ENCODE peak calls at places on chromosomes 11 and 22, in nine cellular contexts. One of them, this sample, is unnamed.

GRCh38 chr11:46676436-46677158 is 23.8 kb downstream of the ARHGAP1 start:
- DNase-seq in aorta: peak; percentile 67
- DNase-seq in PC-3: no peak
- DNase-seq in brain microvascular endothelial cell: no peak
- DNase-seq in mesendoderm: no peak
- DNase-seq in GM23248: no peak
- DNase-seq in breast epithelium: no peak
- DNase-seq in spleen: peak; percentile 85
- DNase-seq in fibroblast of lung: no peak
- DNase-seq in this sample: no peak

GRCh38 chr11:70567680-70568503 is 169.6 kb downstream of the CTTN start:
- DNase-seq in aorta: peak; percentile 67
- DNase-seq in PC-3: no peak
- DNase-seq in brain microvascular endothelial cell: peak; percentile 22
- DNase-seq in mesendoderm: peak; percentile 68
- DNase-seq in GM23248: peak; percentile 77
- DNase-seq in breast epithelium: peak; percentile 29
- DNase-seq in spleen: peak; percentile 68
- DNase-seq in fibroblast of lung: peak; percentile 21
- DNase-seq in this sample: peak; percentile 67

GRCh38 chr22:27558658-27559371 is 242.7 kb downstream of the MN1 start:
- DNase-seq in aorta: no peak
- DNase-seq in PC-3: no peak
- DNase-seq in brain microvascular endothelial cell: no peak
- DNase-seq in mesendoderm: no peak
- DNase-seq in GM23248: no peak
- DNase-seq in breast epithelium: no peak
- DNase-seq in spleen: no peak
- DNase-seq in fibroblast of lung: no peak
- DNase-seq in this sample: no peak

GRCh38 chr22:47793304-47794101 is 1031.1 kb downstream of the TBC1D22A start:
- DNase-seq in aorta: no peak
- DNase-seq in PC-3: no peak
- DNase-seq in brain microvascular endothelial cell: no peak
- DNase-seq in mesendoderm: no peak
- DNase-seq in GM23248: no peak
- DNase-seq in breast epithelium: no peak
- DNase-seq in spleen: peak; percentile 53
- DNase-seq in fibroblast of lung: no peak
- DNase-seq in this sample: no peak

GRCh38 chr11:34238966-34239365 is 118.8 kb downstream of the ABTB2 start:
- DNase-seq in aorta: no peak
- DNase-seq in PC-3: no peak
- DNase-seq in brain microvascular endothelial cell: no peak
- DNase-seq in mesendoderm: peak; percentile 91
- DNase-seq in GM23248: no peak
- DNase-seq in breast epithelium: no peak
- DNase-seq in spleen: no peak
- DNase-seq in fibroblast of lung: no peak
- DNase-seq in this sample: no peak

GRCh38 chr22:31947296-31947695 is 3.0 kb downstream of the YWHAH start:
- DNase-seq in aorta: no peak
- DNase-seq in PC-3: no peak
- DNase-seq in brain microvascular endothelial cell: no peak
- DNase-seq in mesendoderm: peak; percentile 43
- DNase-seq in GM23248: no peak
- DNase-seq in breast epithelium: no peak
- DNase-seq in spleen: no peak
- DNase-seq in fibroblast of lung: no peak
- DNase-seq in this sample: no peak

GRCh38 chr11:60831501-60832079 is 10.3 kb upstream of the CCDC86 start:
- DNase-seq in aorta: no peak
- DNase-seq in PC-3: peak; percentile 94
- DNase-seq in brain microvascular endothelial cell: no peak
- DNase-seq in mesendoderm: no peak
- DNase-seq in GM23248: peak; percentile 56
- DNase-seq in breast epithelium: no peak
- DNase-seq in spleen: no peak
- DNase-seq in fibroblast of lung: peak; percentile 32
- DNase-seq in this sample: no peak

GRCh38 chr11:78905756-78906155 is 331.1 kb upstream of the NARS2 start:
- DNase-seq in aorta: no peak
- DNase-seq in PC-3: no peak
- DNase-seq in brain microvascular endothelial cell: no peak
- DNase-seq in mesendoderm: no peak
- DNase-seq in GM23248: no peak
- DNase-seq in breast epithelium: no peak
- DNase-seq in spleen: no peak
- DNase-seq in fibroblast of lung: no peak
- DNase-seq in this sample: no peak

GRCh38 chr11:125173556-125173955 is 9.0 kb downstream of the PKNOX2 start:
- DNase-seq in aorta: no peak
- DNase-seq in PC-3: no peak
- DNase-seq in brain microvascular endothelial cell: no peak
- DNase-seq in mesendoderm: no peak
- DNase-seq in GM23248: no peak
- DNase-seq in breast epithelium: no peak
- DNase-seq in spleen: peak; percentile 41
- DNase-seq in fibroblast of lung: no peak
- DNase-seq in this sample: no peak

GRCh38 chr11:72665911-72666472 is 8.2 kb downstream of the PDE2A start:
- DNase-seq in aorta: no peak
- DNase-seq in PC-3: no peak
- DNase-seq in brain microvascular endothelial cell: no peak
- DNase-seq in mesendoderm: peak; percentile 83
- DNase-seq in GM23248: no peak
- DNase-seq in breast epithelium: no peak
- DNase-seq in spleen: no peak
- DNase-seq in fibroblast of lung: no peak
- DNase-seq in this sample: no peak
- H3K27me3 ChIP-seq in aorta: no peaks in the 10 kb centered on the region
- H3K27me3 ChIP-seq in PC-3: peaks cover 16% of the 10 kb centered on the region
- H3K27me3 ChIP-seq in brain microvascular endothelial cell: peaks cover 9% of the 10 kb centered on the region
- H3K27me3 ChIP-seq in mesendoderm: no peaks in the 10 kb centered on the region
- H3K27me3 ChIP-seq in GM23248: peaks cover 28% of the 10 kb centered on the region
- H3K27me3 ChIP-seq in breast epithelium: no peaks in the 10 kb centered on the region
- H3K27me3 ChIP-seq in spleen: peaks cover 67% of the 10 kb centered on the region
- H3K27me3 ChIP-seq in fibroblast of lung: peaks cover 16% of the 10 kb centered on the region
- H3K27me3 ChIP-seq in this sample: no peaks in the 10 kb centered on the region

DNA sequence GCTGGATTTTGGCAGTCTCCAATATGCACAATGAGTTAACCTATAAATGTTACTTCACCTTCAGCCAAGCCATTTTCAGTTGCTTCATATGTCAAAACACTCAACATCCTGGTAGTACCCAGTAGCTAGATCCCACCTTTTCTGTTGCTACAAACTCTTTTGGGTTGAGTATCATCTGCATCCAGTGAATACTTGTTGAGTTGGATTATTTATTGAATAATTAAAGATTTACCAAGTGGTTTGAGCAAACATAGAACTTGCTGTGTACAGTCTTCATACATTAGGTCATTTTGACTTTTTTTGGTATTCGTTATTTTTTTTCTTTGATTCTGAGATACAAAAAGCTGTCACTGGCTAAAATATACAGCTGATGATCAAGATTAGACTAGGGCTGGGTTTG is 62.6 kb downstream of the AMOTL1 start:
- DNase-seq in aorta: no peak
- DNase-seq in PC-3: no peak
- DNase-seq in brain microvascular endothelial cell: no peak
- DNase-seq in mesendoderm: no peak
- DNase-seq in GM23248: no peak
- DNase-seq in breast epithelium: no peak
- DNase-seq in spleen: no peak
- DNase-seq in fibroblast of lung: no peak
- DNase-seq in this sample: no peak
- H3K36me3 ChIP-seq in aorta: peaks cover 8% of the 10 kb centered on the region
- H3K36me3 ChIP-seq in PC-3: peaks cover 68% of the 10 kb centered on the region
- H3K36me3 ChIP-seq in brain microvascular endothelial cell: peaks cover 81% of the 10 kb centered on the region
- H3K36me3 ChIP-seq in mesendoderm: peaks cover 16% of the 10 kb centered on the region
- H3K36me3 ChIP-seq in GM23248: peaks cover 58% of the 10 kb centered on the region
- H3K36me3 ChIP-seq in breast epithelium: no peaks in the 10 kb centered on the region
- H3K36me3 ChIP-seq in spleen: peaks cover 6% of the 10 kb centered on the region
- H3K36me3 ChIP-seq in fibroblast of lung: peaks cover 9% of the 10 kb centered on the region
- H3K36me3 ChIP-seq in this sample: peaks cover 10% of the 10 kb centered on the region

GRCh38 chr11:72579816-72580647 is 94.2 kb downstream of the PDE2A start:
- DNase-seq in aorta: no peak
- DNase-seq in PC-3: no peak
- DNase-seq in brain microvascular endothelial cell: no peak
- DNase-seq in mesendoderm: no peak
- DNase-seq in GM23248: no peak
- DNase-seq in breast epithelium: no peak
- DNase-seq in spleen: no peak
- DNase-seq in fibroblast of lung: no peak
- DNase-seq in this sample: no peak
- H3K27me3 ChIP-seq in aorta: no peaks in the 10 kb centered on the region
- H3K27me3 ChIP-seq in PC-3: no peaks in the 10 kb centered on the region
- H3K27me3 ChIP-seq in brain microvascular endothelial cell: no peaks in the 10 kb centered on the region
- H3K27me3 ChIP-seq in mesendoderm: peaks cover under 1% of the 10 kb centered on the region
- H3K27me3 ChIP-seq in GM23248: peaks cover 6% of the 10 kb centered on the region
- H3K27me3 ChIP-seq in breast epithelium: peaks cover 10% of the 10 kb centered on the region
- H3K27me3 ChIP-seq in spleen: peaks cover 13% of the 10 kb centered on the region
- H3K27me3 ChIP-seq in fibroblast of lung: peaks cover 2% of the 10 kb centered on the region
- H3K27me3 ChIP-seq in this sample: peaks cover 24% of the 10 kb centered on the region

DNA sequence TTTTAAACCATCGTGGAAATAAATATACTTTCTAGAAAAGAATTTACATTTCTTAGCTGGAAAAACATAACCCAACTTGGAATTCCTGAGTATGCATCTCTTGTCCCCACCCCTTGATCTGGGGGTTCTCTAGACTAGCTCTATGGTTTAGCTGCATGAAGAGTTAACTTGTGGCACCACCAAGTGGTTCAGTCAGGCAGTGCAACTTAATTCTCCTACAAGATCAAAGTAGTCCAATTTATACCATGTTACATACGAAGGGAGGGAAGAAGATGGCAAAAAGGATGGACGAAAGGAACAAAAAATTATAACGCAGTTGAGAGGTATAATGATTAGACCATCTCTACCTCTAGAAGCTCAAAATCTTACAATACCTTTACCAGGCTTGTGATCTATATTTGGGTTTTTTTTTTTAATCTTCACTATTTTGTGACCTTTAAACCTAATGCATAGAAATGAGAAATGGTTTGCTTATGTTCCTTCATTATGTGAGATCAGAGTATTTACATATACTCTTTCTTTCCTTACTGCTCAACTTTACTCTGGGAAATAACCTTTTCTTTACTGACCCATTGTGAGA is 28.5 kb upstream of the ALKBH3 start:
- DNase-seq in aorta: peak; percentile 55
- DNase-seq in PC-3: peak; percentile 76
- DNase-seq in brain microvascular endothelial cell: peak; percentile 87
- DNase-seq in mesendoderm: peak; percentile 84
- DNase-seq in GM23248: peak; percentile 76
- DNase-seq in breast epithelium: no peak
- DNase-seq in spleen: no peak
- DNase-seq in fibroblast of lung: peak; percentile 90
- DNase-seq in this sample: peak; percentile 85
- H3K36me3 ChIP-seq in aorta: no peaks in the 10 kb centered on the region
- H3K36me3 ChIP-seq in PC-3: peaks cover 3% of the 10 kb centered on the region
- H3K36me3 ChIP-seq in brain microvascular endothelial cell: no peaks in the 10 kb centered on the region
- H3K36me3 ChIP-seq in mesendoderm: no peaks in the 10 kb centered on the region
- H3K36me3 ChIP-seq in GM23248: peaks cover 10% of the 10 kb centered on the region
- H3K36me3 ChIP-seq in breast epithelium: no peaks in the 10 kb centered on the region
- H3K36me3 ChIP-seq in spleen: peaks cover 13% of the 10 kb centered on the region
- H3K36me3 ChIP-seq in fibroblast of lung: peaks cover 3% of the 10 kb centered on the region
- H3K36me3 ChIP-seq in this sample: peaks cover 1% of the 10 kb centered on the region

DNA sequence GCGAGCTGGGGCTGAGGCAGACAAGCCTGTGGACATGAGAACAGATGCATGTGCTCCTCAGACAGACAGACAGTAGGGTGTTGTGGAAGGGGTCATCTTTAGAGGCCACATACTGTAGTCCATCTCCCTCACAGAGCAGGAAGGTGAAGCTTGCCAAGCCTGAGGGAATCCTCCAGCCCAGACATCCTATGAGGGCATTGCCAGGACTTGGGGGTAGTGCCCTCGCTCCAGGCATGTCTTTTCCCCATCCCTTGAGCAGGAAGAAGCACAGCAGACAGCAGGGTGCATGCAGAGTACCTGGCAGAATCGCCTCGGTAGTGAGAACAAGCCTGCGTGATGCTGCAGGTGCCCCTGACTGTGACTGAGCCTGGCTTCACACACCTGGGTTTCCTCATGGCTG is 66.5 kb upstream of the CLDN5 start:
- DNase-seq in aorta: no peak
- DNase-seq in PC-3: no peak
- DNase-seq in brain microvascular endothelial cell: no peak
- DNase-seq in mesendoderm: no peak
- DNase-seq in GM23248: no peak
- DNase-seq in breast epithelium: no peak
- DNase-seq in spleen: peak; percentile 13
- DNase-seq in fibroblast of lung: no peak
- DNase-seq in this sample: peak; percentile 45
- H3K27me3 ChIP-seq in aorta: no peaks in the 10 kb centered on the region
- H3K27me3 ChIP-seq in PC-3: no peaks in the 10 kb centered on the region
- H3K27me3 ChIP-seq in brain microvascular endothelial cell: no peaks in the 10 kb centered on the region
- H3K27me3 ChIP-seq in mesendoderm: no peaks in the 10 kb centered on the region
- H3K27me3 ChIP-seq in GM23248: peaks cover 22% of the 10 kb centered on the region
- H3K27me3 ChIP-seq in breast epithelium: no peaks in the 10 kb centered on the region
- H3K27me3 ChIP-seq in spleen: no peaks in the 10 kb centered on the region
- H3K27me3 ChIP-seq in fibroblast of lung: peaks cover 5% of the 10 kb centered on the region
- H3K27me3 ChIP-seq in this sample: no peaks in the 10 kb centered on the region

GRCh38 chr11:65621460-65621859 is 5.9 kb downstream of the PCNX3 start:
- DNase-seq in aorta: no peak
- DNase-seq in PC-3: no peak
- DNase-seq in brain microvascular endothelial cell: no peak
- DNase-seq in mesendoderm: no peak
- DNase-seq in GM23248: no peak
- DNase-seq in breast epithelium: no peak
- DNase-seq in spleen: no peak
- DNase-seq in fibroblast of lung: no peak
- DNase-seq in this sample: no peak
- H3K36me3 ChIP-seq in aorta: peaks cover 14% of the 10 kb centered on the region
- H3K36me3 ChIP-seq in PC-3: peaks cover 53% of the 10 kb centered on the region
- H3K36me3 ChIP-seq in brain microvascular endothelial cell: peaks cover 76% of the 10 kb centered on the region
- H3K36me3 ChIP-seq in mesendoderm: peaks cover 11% of the 10 kb centered on the region
- H3K36me3 ChIP-seq in GM23248: no peaks in the 10 kb centered on the region
- H3K36me3 ChIP-seq in breast epithelium: peaks cover 3% of the 10 kb centered on the region
- H3K36me3 ChIP-seq in spleen: peaks cover 88% of the 10 kb centered on the region
- H3K36me3 ChIP-seq in fibroblast of lung: peaks cover 44% of the 10 kb centered on the region
- H3K36me3 ChIP-seq in this sample: peaks cover 30% of the 10 kb centered on the region

GRCh38 chr11:1485504-1485885 is 1.1 kb downstream of the MOB2 start:
- DNase-seq in aorta: peak; percentile 42
- DNase-seq in PC-3: no peak
- DNase-seq in brain microvascular endothelial cell: no peak
- DNase-seq in mesendoderm: no peak
- DNase-seq in GM23248: no peak
- DNase-seq in breast epithelium: no peak
- DNase-seq in spleen: peak; percentile 68
- DNase-seq in fibroblast of lung: no peak
- DNase-seq in this sample: no peak
- H3K27me3 ChIP-seq in aorta: no peaks in the 10 kb centered on the region
- H3K27me3 ChIP-seq in PC-3: no peaks in the 10 kb centered on the region
- H3K27me3 ChIP-seq in brain microvascular endothelial cell: no peaks in the 10 kb centered on the region
- H3K27me3 ChIP-seq in mesendoderm: no peaks in the 10 kb centered on the region
- H3K27me3 ChIP-seq in GM23248: no peaks in the 10 kb centered on the region
- H3K27me3 ChIP-seq in breast epithelium: no peaks in the 10 kb centered on the region
- H3K27me3 ChIP-seq in spleen: no peaks in the 10 kb centered on the region
- H3K27me3 ChIP-seq in fibroblast of lung: no peaks in the 10 kb centered on the region
- H3K27me3 ChIP-seq in this sample: no peaks in the 10 kb centered on the region

This sample was measured in H7.